ENCODE peak calls at places on chromosomes 12 and 14, in five cellular contexts. H is lower leg skin, Q is PC-3, F is neuronal stem cell, I is Panc1. K is an unnamed sample.

GRCh38 chr12:81332054-81332453 is 254.2 kb downstream of the ACSS3 start:
- DNase-seq in F (no peak), I (no peak), Q (no peak), H (no peak), K (peak; percentile 54)

GRCh38 chr14:32099473-32099872 is 22.4 kb downstream of the ARHGAP5 start:
- DNase-seq in I (no peak), F (no peak), H (no peak), Q (no peak), K (no peak)

GRCh38 chr14:87899228-87899627 is 93.8 kb downstream of the GALC start:
- DNase-seq in F (no peak), H (no peak), Q (no peak), I (no peak), K (no peak)

GRCh38 chr12:92438641-92439396 is 264.0 kb upstream of the PLEKHG7 start:
- DNase-seq in Q (no peak), H (no peak), F (no peak), I (no peak), K (no peak)

GRCh38 chr14:63435838-63436237 is 107.3 kb downstream of the PPP2R5E start:
- DNase-seq in I (no peak), H (peak; percentile 80), Q (peak; percentile 18), F (no peak), K (peak; percentile 12)

GRCh38 chr12:118986043-118986442 is 4.7 kb downstream of the SRRM4 start:
- DNase-seq in F (no peak), H (no peak), Q (no peak), I (no peak), K (no peak)

GRCh38 chr14:58960945-58961731 is 227.3 kb upstream of the DAAM1 start:
- DNase-seq in H (no peak), Q (no peak), F (no peak), I (no peak), K (no peak)

GRCh38 chr12:95074766-95075165 is 1.3 kb upstream of the NR2C1 start:
- DNase-seq in F (no peak), I (no peak), H (no peak), Q (no peak), K (no peak)

GRCh38 chr14:50974118-50974517 is 29.8 kb upstream of the PYGL start:
- DNase-seq in Q (no peak), I (no peak), F (no peak), H (no peak), K (no peak)

GRCh38 chr14:93713726-93714405 is 74.4 kb downstream of the PRIMA1 start:
- DNase-seq in F (no peak), H (no peak), Q (no peak), I (no peak), K (no peak)

GRCh38 chr14:55571125-55571889 is 8.7 kb upstream of the KTN1 start:
- DNase-seq in F (no peak), H (no peak), Q (no peak), I (no peak), K (no peak)

GRCh38 chr12:68612245-68612644 is 1.5 kb downstream of the RAP1B start:
- DNase-seq in I (no peak), Q (peak; percentile 41), F (no peak), H (no peak), K (no peak)
- H3K4me3 ChIP-seq in I (peak overlapping the region; percentile 77), Q (peak overlapping the region; percentile 91), F (peak overlapping the region; percentile 55), H (peak overlapping the region; percentile 85), K (peak overlapping the region; percentile 98)

GRCh38 chr14:104932676-104933631 is 8.3 kb downstream of the PLD4 start:
- DNase-seq in I (peak; percentile 15), Q (peak; percentile 93), H (peak; percentile 61), F (peak; percentile 86), K (no peak)
- H3K4me3 ChIP-seq in I (peak overlapping the region; percentile 50), Q (peak overlapping the region; percentile 64), H (peak overlapping the region; percentile 7), F (peak overlapping the region; percentile 28), K (peak overlapping the region; percentile 26)

DNA sequence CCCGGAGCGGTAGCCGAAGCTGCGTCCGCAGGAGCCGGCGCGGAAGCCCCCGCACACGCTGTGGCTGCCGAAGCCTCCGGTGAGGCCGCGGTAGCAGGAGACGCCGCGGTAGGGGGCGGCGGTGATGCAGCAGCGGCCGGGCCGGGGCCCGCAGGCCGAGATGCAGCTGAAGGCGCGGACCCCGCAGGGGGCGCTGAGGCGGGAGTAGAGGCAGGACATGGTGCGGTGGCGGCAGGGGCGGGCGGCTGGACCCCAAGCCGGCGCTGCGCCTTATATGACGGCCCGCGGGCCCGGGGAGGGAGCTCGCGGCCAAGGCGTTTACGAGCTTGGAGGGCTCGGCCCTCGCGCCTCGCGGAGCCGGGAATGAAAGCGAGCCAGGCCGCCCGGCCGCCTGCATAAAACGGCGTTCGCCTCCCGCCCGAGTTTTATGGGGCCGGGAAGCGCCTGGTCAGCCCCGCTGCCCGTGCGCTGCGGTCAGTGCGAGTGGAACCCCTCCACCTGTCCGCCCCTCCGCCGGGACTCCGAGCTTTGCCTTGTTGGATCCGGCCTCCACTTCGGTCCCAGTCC is 16.0 kb upstream of the KRT86 start:
- DNase-seq in I (no peak), H (no peak), F (peak; percentile 35), Q (no peak), K (no peak)
- H3K4me3 ChIP-seq in I (no peak overlapping the region), H (no peak overlapping the region), F (no peak overlapping the region), Q (no peak overlapping the region), K (no peak overlapping the region)

GRCh38 chr14:102930138-102930752 is 7.8 kb downstream of the AMN start:
- DNase-seq in I (no peak), F (no peak), H (no peak), Q (no peak), K (no peak)
- H3K4me3 ChIP-seq in I (no peak overlapping the region), F (no peak overlapping the region), H (no peak overlapping the region), Q (peak overlapping the region; percentile 48), K (no peak overlapping the region)

GRCh38 chr14:105480807-105481801 is 5.6 kb upstream of the CRIP1 start:
- DNase-seq in H (peak; percentile 86), I (no peak), Q (peak; percentile 90), F (peak; percentile 88), K (peak; percentile 41)
- H3K4me3 ChIP-seq in H (peak overlapping the region; percentile 3), I (peak overlapping the region; percentile 50), Q (peak overlapping the region; percentile 71), F (no peak overlapping the region), K (peak overlapping the region; percentile 38)

DNA sequence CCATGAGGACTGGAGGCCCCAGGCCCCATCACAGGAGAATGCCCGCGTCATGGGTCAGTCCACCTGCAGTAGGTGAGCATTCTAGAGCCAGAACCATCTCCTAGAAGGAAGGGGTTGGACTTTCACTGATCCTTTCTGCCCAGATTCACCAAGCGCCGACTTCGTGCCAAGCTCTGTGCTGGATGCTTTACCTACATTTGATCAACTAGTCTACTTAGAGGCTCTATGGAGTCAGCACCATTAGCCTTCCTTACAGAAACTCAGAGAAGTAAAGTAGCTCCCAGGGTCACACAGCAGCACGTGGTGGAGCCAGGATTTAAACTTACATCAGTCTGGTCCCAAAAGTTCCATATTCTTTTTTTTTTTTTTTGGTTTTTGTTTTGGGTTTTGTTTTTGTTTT is 2.3 kb upstream of the KRT4 start:
- DNase-seq in F (no peak), Q (no peak), H (no peak), I (no peak), K (no peak)
- H3K4me3 ChIP-seq in F (no peak overlapping the region), Q (no peak overlapping the region), H (no peak overlapping the region), I (no peak overlapping the region), K (no peak overlapping the region)

DNA sequence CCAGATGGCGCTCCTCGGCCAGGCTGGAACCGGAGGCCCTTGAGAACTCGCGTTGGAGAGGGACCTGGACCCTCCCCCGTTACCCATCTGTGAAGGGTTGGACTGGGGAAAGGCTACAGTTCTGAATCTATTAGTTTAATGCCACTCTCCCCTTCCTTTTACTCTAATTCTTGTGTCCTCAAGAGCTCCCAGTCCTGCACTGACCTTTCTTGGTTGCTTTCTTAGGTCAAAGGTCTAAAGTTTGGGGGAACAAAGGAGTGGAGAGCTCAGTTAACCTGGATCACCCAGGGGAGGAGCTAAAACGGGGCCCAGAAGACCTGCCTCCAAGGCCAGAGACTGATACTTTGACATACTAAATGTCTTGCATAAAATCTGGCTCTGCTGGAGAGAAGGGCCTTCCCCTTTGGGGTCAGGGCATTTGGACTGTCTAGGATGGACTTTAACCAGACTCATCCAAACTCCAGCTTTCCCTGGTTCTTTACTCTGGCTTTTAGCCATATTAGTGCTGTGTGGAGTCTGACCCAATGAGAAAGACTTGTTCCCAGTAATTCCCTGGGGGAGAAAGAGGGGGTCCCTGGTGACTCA is 923 bp upstream of the MLF2 start:
- DNase-seq in I (no peak), Q (no peak), H (no peak), F (no peak), K (no peak)
- H3K4me3 ChIP-seq in I (no peak overlapping the region), Q (no peak overlapping the region), H (no peak overlapping the region), F (peak overlapping the region; percentile 99), K (no peak overlapping the region)